ENCODE peak calls at places on chromosome 12, in seven cellular contexts. One of them, this sample, is unnamed.

GRCh38 chr12:8860165-8860961 is 37.9 kb downstream of the A2ML1 start:
- DNase-seq in endothelial cell of umbilical vein: peak; percentile 59
- DNase-seq in endothelial cell: peak; percentile 46
- DNase-seq in glutamatergic neuron: peak; percentile 48
- DNase-seq in astrocyte: peak; percentile 19
- DNase-seq in foreskin fibroblast: peak; percentile 41
- DNase-seq in heart left ventricle: peak; percentile 34
- DNase-seq in this sample: no peak

GRCh38 chr12:64566882-64567517 is 43.3 kb upstream of the RASSF3 start:
- DNase-seq in endothelial cell of umbilical vein: no peak
- DNase-seq in endothelial cell: no peak
- DNase-seq in glutamatergic neuron: peak; percentile 19
- DNase-seq in astrocyte: no peak
- DNase-seq in foreskin fibroblast: no peak
- DNase-seq in heart left ventricle: no peak
- DNase-seq in this sample: no peak

GRCh38 chr12:26373606-26374495 is 178.5 kb downstream of the SSPN start:
- DNase-seq in endothelial cell of umbilical vein: no peak
- DNase-seq in endothelial cell: no peak
- DNase-seq in glutamatergic neuron: no peak
- DNase-seq in astrocyte: peak; percentile 62
- DNase-seq in foreskin fibroblast: no peak
- DNase-seq in heart left ventricle: no peak
- DNase-seq in this sample: no peak

GRCh38 chr12:56315256-56315625 is 547 bp downstream of the CNPY2 start:
- DNase-seq in endothelial cell of umbilical vein: no peak
- DNase-seq in endothelial cell: peak; percentile 11
- DNase-seq in glutamatergic neuron: no peak
- DNase-seq in astrocyte: peak; percentile 4
- DNase-seq in foreskin fibroblast: no peak
- DNase-seq in heart left ventricle: no peak
- DNase-seq in this sample: no peak

GRCh38 chr12:89153341-89153740 is 199.0 kb downstream of the DUSP6 start:
- DNase-seq in endothelial cell of umbilical vein: no peak
- DNase-seq in endothelial cell: no peak
- DNase-seq in glutamatergic neuron: no peak
- DNase-seq in astrocyte: no peak
- DNase-seq in foreskin fibroblast: no peak
- DNase-seq in heart left ventricle: no peak
- DNase-seq in this sample: no peak

GRCh38 chr12:80222261-80222660 is 122.9 kb downstream of the OTOGL start:
- DNase-seq in endothelial cell of umbilical vein: peak; percentile 90
- DNase-seq in endothelial cell: no peak
- DNase-seq in glutamatergic neuron: no peak
- DNase-seq in astrocyte: no peak
- DNase-seq in foreskin fibroblast: no peak
- DNase-seq in heart left ventricle: no peak
- DNase-seq in this sample: no peak

GRCh38 chr12:105418232-105418631 is 87.7 kb downstream of the C12orf75 start:
- DNase-seq in endothelial cell of umbilical vein: no peak
- DNase-seq in endothelial cell: no peak
- DNase-seq in glutamatergic neuron: no peak
- DNase-seq in astrocyte: peak; percentile 95
- DNase-seq in foreskin fibroblast: peak; percentile 91
- DNase-seq in heart left ventricle: no peak
- DNase-seq in this sample: no peak

GRCh38 chr12:56061982-56062381 is 18.0 kb upstream of the ERBB3 start:
- DNase-seq in endothelial cell of umbilical vein: no peak
- DNase-seq in endothelial cell: no peak
- DNase-seq in glutamatergic neuron: no peak
- DNase-seq in astrocyte: no peak
- DNase-seq in foreskin fibroblast: no peak
- DNase-seq in heart left ventricle: no peak
- DNase-seq in this sample: no peak

GRCh38 chr12:26374934-26375333 is 179.6 kb downstream of the SSPN start:
- DNase-seq in endothelial cell of umbilical vein: no peak
- DNase-seq in endothelial cell: no peak
- DNase-seq in glutamatergic neuron: no peak
- DNase-seq in astrocyte: peak; percentile 39
- DNase-seq in foreskin fibroblast: peak; percentile 49
- DNase-seq in heart left ventricle: no peak
- DNase-seq in this sample: no peak

GRCh38 chr12:109553929-109554500 is 19.3 kb downstream of the MMAB start:
- DNase-seq in endothelial cell of umbilical vein: no peak
- DNase-seq in endothelial cell: no peak
- DNase-seq in glutamatergic neuron: no peak
- DNase-seq in astrocyte: no peak
- DNase-seq in foreskin fibroblast: no peak
- DNase-seq in heart left ventricle: no peak
- DNase-seq in this sample: no peak

GRCh38 chr12:116693259-116694227 is 44.3 kb downstream of the SPRING1 start:
- DNase-seq in endothelial cell of umbilical vein: no peak
- DNase-seq in endothelial cell: no peak
- DNase-seq in glutamatergic neuron: no peak
- DNase-seq in astrocyte: no peak
- DNase-seq in foreskin fibroblast: peak; percentile 23
- DNase-seq in heart left ventricle: peak; percentile 55
- DNase-seq in this sample: no peak

GRCh38 chr12:70043490-70044138 is 199.6 kb upstream of the CNOT2 start:
- DNase-seq in endothelial cell of umbilical vein: no peak
- DNase-seq in endothelial cell: no peak
- DNase-seq in glutamatergic neuron: no peak
- DNase-seq in astrocyte: no peak
- DNase-seq in foreskin fibroblast: no peak
- DNase-seq in heart left ventricle: peak; percentile 33
- DNase-seq in this sample: no peak

GRCh38 chr12:38102197-38102596 is 214.4 kb upstream of the ALG10B start:
- DNase-seq in endothelial cell of umbilical vein: no peak
- DNase-seq in endothelial cell: no peak
- DNase-seq in glutamatergic neuron: no peak
- DNase-seq in astrocyte: no peak
- DNase-seq in foreskin fibroblast: no peak
- DNase-seq in heart left ventricle: no peak
- DNase-seq in this sample: no peak

GRCh38 chr12:121033625-121034349 is 5.3 kb downstream of the OASL start:
- DNase-seq in endothelial cell of umbilical vein: no peak
- DNase-seq in endothelial cell: no peak
- DNase-seq in glutamatergic neuron: no peak
- DNase-seq in astrocyte: peak; percentile 36
- DNase-seq in foreskin fibroblast: peak; percentile 72
- DNase-seq in heart left ventricle: no peak
- DNase-seq in this sample: peak; percentile 56

GRCh38 chr12:388547-389137 is 478 bp downstream of the KDM5A start:
- DNase-seq in endothelial cell of umbilical vein: peak; percentile 64
- DNase-seq in endothelial cell: peak; percentile 55
- DNase-seq in glutamatergic neuron: peak; percentile 33
- DNase-seq in astrocyte: peak; percentile 11
- DNase-seq in foreskin fibroblast: peak; percentile 15
- DNase-seq in heart left ventricle: no peak
- DNase-seq in this sample: peak; percentile 56

GRCh38 chr12:117485984-117486839 is 124.8 kb upstream of the NOS1 start:
- DNase-seq in endothelial cell of umbilical vein: no peak
- DNase-seq in endothelial cell: no peak
- DNase-seq in glutamatergic neuron: no peak
- DNase-seq in astrocyte: peak; percentile 24
- DNase-seq in foreskin fibroblast: no peak
- DNase-seq in heart left ventricle: no peak
- DNase-seq in this sample: no peak

GRCh38 chr12:80846930-80847329 is 90.8 kb downstream of the LIN7A start:
- DNase-seq in endothelial cell of umbilical vein: no peak
- DNase-seq in endothelial cell: no peak
- DNase-seq in glutamatergic neuron: no peak
- DNase-seq in astrocyte: no peak
- DNase-seq in foreskin fibroblast: no peak
- DNase-seq in heart left ventricle: no peak
- DNase-seq in this sample: no peak

GRCh38 chr12:8784464-8784863 is 38.0 kb upstream of the A2ML1 start:
- DNase-seq in endothelial cell of umbilical vein: no peak
- DNase-seq in endothelial cell: no peak
- DNase-seq in glutamatergic neuron: no peak
- DNase-seq in astrocyte: no peak
- DNase-seq in foreskin fibroblast: no peak
- DNase-seq in heart left ventricle: no peak
- DNase-seq in this sample: no peak

GRCh38 chr12:3816266-3816665 is 56.9 kb downstream of the PARP11 start:
- DNase-seq in endothelial cell of umbilical vein: no peak
- DNase-seq in endothelial cell: no peak
- DNase-seq in glutamatergic neuron: no peak
- DNase-seq in astrocyte: no peak
- DNase-seq in foreskin fibroblast: peak; percentile 23
- DNase-seq in heart left ventricle: no peak
- DNase-seq in this sample: no peak

GRCh38 chr12:4148418-4149056 is 125.0 kb upstream of the CCND2 start:
- DNase-seq in endothelial cell of umbilical vein: no peak
- DNase-seq in endothelial cell: no peak
- DNase-seq in glutamatergic neuron: no peak
- DNase-seq in astrocyte: no peak
- DNase-seq in foreskin fibroblast: no peak
- DNase-seq in heart left ventricle: peak; percentile 70
- DNase-seq in this sample: no peak

GRCh38 chr12:106179086-106179485 is 40.3 kb upstream of the NUAK1 start:
- DNase-seq in endothelial cell of umbilical vein: no peak
- DNase-seq in endothelial cell: no peak
- DNase-seq in glutamatergic neuron: peak; percentile 55
- DNase-seq in astrocyte: no peak
- DNase-seq in foreskin fibroblast: peak; percentile 20
- DNase-seq in heart left ventricle: peak; percentile 49
- DNase-seq in this sample: no peak

GRCh38 chr12:91920740-91921139 is 224.9 kb downstream of the BTG1 start:
- DNase-seq in endothelial cell of umbilical vein: no peak
- DNase-seq in endothelial cell: no peak
- DNase-seq in glutamatergic neuron: no peak
- DNase-seq in astrocyte: no peak
- DNase-seq in foreskin fibroblast: no peak
- DNase-seq in heart left ventricle: no peak
- DNase-seq in this sample: no peak

GRCh38 chr12:55051197-55051920 is 31.6 kb downstream of the NEUROD4 start:
- DNase-seq in endothelial cell of umbilical vein: no peak
- DNase-seq in endothelial cell: no peak
- DNase-seq in glutamatergic neuron: peak; percentile 35
- DNase-seq in astrocyte: no peak
- DNase-seq in foreskin fibroblast: no peak
- DNase-seq in heart left ventricle: no peak
- DNase-seq in this sample: no peak

GRCh38 chr12:57473392-57473791 is 6.3 kb downstream of the ARHGAP9 start:
- DNase-seq in endothelial cell of umbilical vein: no peak
- DNase-seq in endothelial cell: no peak
- DNase-seq in glutamatergic neuron: no peak
- DNase-seq in astrocyte: no peak
- DNase-seq in foreskin fibroblast: no peak
- DNase-seq in heart left ventricle: no peak
- DNase-seq in this sample: no peak

GRCh38 chr12:22060261-22060660 is 14.2 kb downstream of the CMAS start:
- DNase-seq in endothelial cell of umbilical vein: no peak
- DNase-seq in endothelial cell: no peak
- DNase-seq in glutamatergic neuron: no peak
- DNase-seq in astrocyte: no peak
- DNase-seq in foreskin fibroblast: no peak
- DNase-seq in heart left ventricle: no peak
- DNase-seq in this sample: no peak

GRCh38 chr12:96260644-96261043 is 66.5 kb downstream of the ELK3 start:
- DNase-seq in endothelial cell of umbilical vein: no peak
- DNase-seq in endothelial cell: no peak
- DNase-seq in glutamatergic neuron: no peak
- DNase-seq in astrocyte: no peak
- DNase-seq in foreskin fibroblast: no peak
- DNase-seq in heart left ventricle: no peak
- DNase-seq in this sample: no peak

GRCh38 chr12:5873341-5873919 is 71.6 kb downstream of the ANO2 start:
- DNase-seq in endothelial cell of umbilical vein: no peak
- DNase-seq in endothelial cell: no peak
- DNase-seq in glutamatergic neuron: no peak
- DNase-seq in astrocyte: no peak
- DNase-seq in foreskin fibroblast: no peak
- DNase-seq in heart left ventricle: no peak
- DNase-seq in this sample: no peak

DNA sequence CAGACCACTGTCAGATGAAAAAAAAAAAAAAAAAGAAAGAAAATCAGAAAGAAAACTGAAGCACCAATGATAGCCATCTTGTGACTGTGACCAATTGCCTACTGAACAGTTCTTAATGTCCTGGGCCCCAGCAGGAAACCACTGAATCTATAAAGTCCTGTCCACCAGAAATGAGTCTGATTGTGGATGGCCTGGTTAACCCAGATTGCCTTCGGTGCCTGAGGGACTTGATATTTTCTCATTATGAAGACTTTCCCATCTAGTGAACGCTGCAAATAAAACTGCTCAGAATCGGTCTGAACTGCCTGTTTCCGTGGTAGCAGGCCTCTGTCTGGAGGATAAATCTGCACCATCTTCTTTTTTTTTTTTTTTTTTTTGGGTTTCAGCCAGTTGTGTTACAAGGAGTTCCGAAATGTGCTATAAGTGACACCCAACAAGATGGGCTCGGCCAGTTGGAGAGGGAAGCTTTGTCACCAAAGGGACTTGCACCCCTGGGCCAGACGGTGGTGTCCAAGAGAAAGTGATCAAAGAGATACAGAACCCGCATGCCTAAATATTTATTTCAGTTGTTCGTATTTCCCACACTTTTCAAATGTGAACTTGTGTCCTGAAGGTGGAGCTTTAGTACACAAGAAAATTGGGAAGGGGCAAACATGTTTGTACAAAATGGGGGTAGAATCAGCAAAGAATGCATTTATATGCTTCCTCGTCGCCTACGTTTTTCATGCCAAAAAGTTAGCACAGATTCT is 3.0 kb upstream of the PLXNC1 start:
- DNase-seq in endothelial cell of umbilical vein: no peak
- DNase-seq in endothelial cell: no peak
- DNase-seq in glutamatergic neuron: no peak
- DNase-seq in astrocyte: peak; percentile 19
- DNase-seq in foreskin fibroblast: peak; percentile 78
- DNase-seq in heart left ventricle: no peak
- DNase-seq in this sample: no peak
- TF ChIP-seq CTCF in endothelial cell of umbilical vein: no peak
- TF ChIP-seq CTCF in endothelial cell: no peak
- TF ChIP-seq CTCF in glutamatergic neuron: no peak
- TF ChIP-seq CTCF in astrocyte: peak; percentile 33
- TF ChIP-seq CTCF in foreskin fibroblast: peak; percentile 36
- TF ChIP-seq CTCF in heart left ventricle: peak; percentile 59
- TF ChIP-seq CTCF in this sample: no peak

GRCh38 chr12:82047480-82047879 is 288.3 kb upstream of the PPFIA2 start:
- DNase-seq in endothelial cell of umbilical vein: no peak
- DNase-seq in endothelial cell: no peak
- DNase-seq in glutamatergic neuron: no peak
- DNase-seq in astrocyte: no peak
- DNase-seq in foreskin fibroblast: no peak
- DNase-seq in heart left ventricle: no peak
- DNase-seq in this sample: no peak
- TF ChIP-seq CTCF in endothelial cell of umbilical vein: no peak
- TF ChIP-seq CTCF in endothelial cell: no peak
- TF ChIP-seq CTCF in glutamatergic neuron: no peak
- TF ChIP-seq CTCF in astrocyte: no peak
- TF ChIP-seq CTCF in foreskin fibroblast: no peak
- TF ChIP-seq CTCF in heart left ventricle: no peak
- TF ChIP-seq CTCF in this sample: no peak

GRCh38 chr12:119676573-119676972 is 8.6 kb downstream of the PRKAB1 start:
- DNase-seq in endothelial cell of umbilical vein: no peak
- DNase-seq in endothelial cell: no peak
- DNase-seq in glutamatergic neuron: no peak
- DNase-seq in astrocyte: no peak
- DNase-seq in foreskin fibroblast: no peak
- DNase-seq in heart left ventricle: no peak
- DNase-seq in this sample: no peak
- TF ChIP-seq CTCF in endothelial cell of umbilical vein: no peak
- TF ChIP-seq CTCF in endothelial cell: no peak
- TF ChIP-seq CTCF in glutamatergic neuron: no peak
- TF ChIP-seq CTCF in astrocyte: no peak
- TF ChIP-seq CTCF in foreskin fibroblast: no peak
- TF ChIP-seq CTCF in heart left ventricle: no peak
- TF ChIP-seq CTCF in this sample: no peak

GRCh38 chr12:48061943-48062719 is 43.7 kb downstream of the SENP1 start:
- DNase-seq in endothelial cell of umbilical vein: no peak
- DNase-seq in endothelial cell: no peak
- DNase-seq in glutamatergic neuron: no peak
- DNase-seq in astrocyte: no peak
- DNase-seq in foreskin fibroblast: no peak
- DNase-seq in heart left ventricle: no peak
- DNase-seq in this sample: no peak
- TF ChIP-seq CTCF in endothelial cell of umbilical vein: no peak
- TF ChIP-seq CTCF in endothelial cell: no peak
- TF ChIP-seq CTCF in glutamatergic neuron: no peak
- TF ChIP-seq CTCF in astrocyte: no peak
- TF ChIP-seq CTCF in foreskin fibroblast: no peak
- TF ChIP-seq CTCF in heart left ventricle: no peak
- TF ChIP-seq CTCF in this sample: no peak

This sample was measured in natural killer cell.